ENCODE peak calls at places on chromosome 19, in nine cellular contexts. Z, A, E, T, R, H, V, M and F are unnamed samples.

GRCh38 chr19:33823341-33823740 is 26.7 kb downstream of the KCTD15 start:
- DNase-seq in Z (no peak), A (no peak), E (peak), T (no peak), R (no peak), H (no peak), V (no peak), M (no peak), F (no peak)

GRCh38 chr19:50431343-50432220 is 1.1 kb upstream of the MYBPC2 start:
- DNase-seq in Z (peak), A (peak), E (peak), T (peak), R (peak), H (peak), V (peak), M (peak), F (peak)

GRCh38 chr19:40089462-40089861 is 1.3 kb downstream of the ZNF780A start:
- DNase-seq in Z (no peak), A (no peak), E (no peak), T (no peak), R (peak), H (no peak), V (no peak), M (no peak), F (no peak)

GRCh38 chr19:18006895-18007604 is 920 bp upstream of the ARRDC2 start:
- DNase-seq in Z (peak), A (peak), E (peak), T (peak), R (peak), H (peak), V (peak), M (peak), F (peak)

GRCh38 chr19:16473875-16474397 is 2.2 kb upstream of the EPS15L1 start:
- DNase-seq in Z (no peak), A (no peak), E (no peak), T (no peak), R (no peak), H (no peak), V (no peak), M (no peak), F (no peak)

GRCh38 chr19:45467456-45468158 is at the start of gene FOSB:
- DNase-seq in Z (peak), A (peak), E (peak), T (peak), R (peak), H (peak), V (peak), M (peak), F (peak)

GRCh38 chr19:55567708-55568328 is 12.8 kb downstream of the ZNF579 start:
- DNase-seq in Z (no peak), A (no peak), E (no peak), T (no peak), R (no peak), H (no peak), V (no peak), M (no peak), F (no peak)

GRCh38 chr19:39187552-39187943 is 9.2 kb upstream of the NCCRP1 start:
- DNase-seq in Z (no peak), A (no peak), E (no peak), T (no peak), R (no peak), H (no peak), V (no peak), M (no peak), F (no peak)

GRCh38 chr19:46984077-46985010 is 35.3 kb upstream of the NPAS1 start:
- DNase-seq in Z (peak), A (peak), E (peak), T (peak), R (peak), H (no peak), V (no peak), M (no peak), F (no peak)

GRCh38 chr19:1608414-1609391 is 3.4 kb upstream of the UQCR11 start:
- DNase-seq in Z (peak), A (no peak), E (no peak), T (no peak), R (no peak), H (no peak), V (no peak), M (peak), F (no peak)

GRCh38 chr19:2253106-2254051 is 2.8 kb downstream of the JSRP1 start:
- DNase-seq in Z (no peak), A (no peak), E (no peak), T (no peak), R (no peak), H (no peak), V (peak), M (peak), F (peak)

GRCh38 chr19:35637165-35637564 is 4.4 kb upstream of the ETV2 start:
- DNase-seq in Z (no peak), A (no peak), E (no peak), T (no peak), R (no peak), H (no peak), V (no peak), M (no peak), F (no peak)

GRCh38 chr19:39296055-39296645 is at the start of gene IFNL1:
- DNase-seq in Z (no peak), A (no peak), E (no peak), T (no peak), R (no peak), H (no peak), V (no peak), M (peak), F (no peak)